ENCODE peak calls at places on chromosomes 12 and 14, in five cellular contexts. T, L, G, O and X are unnamed samples.

GRCh38 chr14:91228112-91229004 is 16.1 kb downstream of the GPR68 start:
- DNase-seq in T (no peak), L (no peak), G (no peak), O (no peak), X (no peak)

GRCh38 chr14:28321475-28322244 is 444.9 kb upstream of the FOXG1 start:
- DNase-seq in T (peak; percentile 68), L (no peak), G (no peak), O (no peak), X (no peak)

GRCh38 chr12:22083167-22083566 is 37.1 kb downstream of the CMAS start:
- DNase-seq in T (peak; percentile 36), L (no peak), G (no peak), O (no peak), X (peak; percentile 17)

GRCh38 chr14:52650774-52651173 is 44.6 kb downstream of the ERO1A start:
- DNase-seq in T (peak; percentile 36), L (no peak), G (no peak), O (no peak), X (no peak)

GRCh38 chr12:22306311-22306710 is 28.2 kb downstream of the ST8SIA1 start:
- DNase-seq in T (no peak), L (no peak), G (no peak), O (no peak), X (no peak)

GRCh38 chr12:51683763-51684357 is 92.8 kb downstream of the SCN8A start:
- DNase-seq in T (peak; percentile 42), L (no peak), G (no peak), O (peak; percentile 15), X (no peak)

GRCh38 chr12:98743362-98743953 is 98.4 kb downstream of the APAF1 start:
- DNase-seq in T (peak; percentile 33), L (no peak), G (no peak), O (no peak), X (peak; percentile 64)

GRCh38 chr12:25692115-25693035 is 139.3 kb upstream of the LMNTD1 start:
- DNase-seq in T (no peak), L (no peak), G (no peak), O (no peak), X (no peak)

GRCh38 chr12:89080797-89081470 is 271.4 kb downstream of the DUSP6 start:
- DNase-seq in T (no peak), L (no peak), G (no peak), O (no peak), X (no peak)

GRCh38 chr12:132806857-132807256 is 21.8 kb downstream of the GOLGA3 start:
- DNase-seq in T (no peak), L (no peak), G (no peak), O (no peak), X (no peak)

GRCh38 chr14:38122241-38122640 is 85.5 kb upstream of the SSTR1 start:
- DNase-seq in T (no peak), L (no peak), G (no peak), O (no peak), X (no peak)

GRCh38 chr12:42140901-42141300 is 3.8 kb downstream of the GXYLT1 start:
- DNase-seq in T (peak; percentile 59), L (no peak), G (no peak), O (no peak), X (peak; percentile 25)

GRCh38 chr14:103142903-103143302 is 19.6 kb downstream of the TNFAIP2 start:
- DNase-seq in T (no peak), L (no peak), G (no peak), O (no peak), X (no peak)

GRCh38 chr14:24138396-24139271 is 2.6 kb downstream of the PSME1 start:
- DNase-seq in T (no peak), L (no peak), G (no peak), O (no peak), X (no peak)

GRCh38 chr12:72276212-72276865 is 4.2 kb downstream of the TRHDE start:
- DNase-seq in T (no peak), L (no peak), G (no peak), O (no peak), X (no peak)

GRCh38 chr12:80242341-80242740 is 143.0 kb downstream of the OTOGL start:
- DNase-seq in T (no peak), L (no peak), G (no peak), O (no peak), X (no peak)

GRCh38 chr12:25051583-25052190 is 102.8 kb upstream of the BCAT1 start:
- DNase-seq in T (no peak), L (no peak), G (no peak), O (peak; percentile 23), X (no peak)

GRCh38 chr14:66511849-66512248 is 3.9 kb downstream of the GPHN start:
- DNase-seq in T (no peak), L (no peak), G (no peak), O (no peak), X (no peak)

GRCh38 chr12:103836345-103836744 is 4.7 kb downstream of the NT5DC3 start:
- DNase-seq in T (no peak), L (no peak), G (no peak), O (no peak), X (no peak)